ENCODE peak calls at places on chromosomes 16 and 17, in ten cellular contexts. M is heart right ventricle, U is GM12878, A is AG04450, D is NCI-H345, P is AG08395, L is germinal center, V is NCI-H2171, T is A549, I is NCI-H1417 treated with DMSO at 0.1 percent for 48 hours. F is an unnamed sample.

GRCh38 chr16:89922884-89923639 is at the start of gene TUBB3:
- DNase-seq in M (peak; percentile 58), U (no peak), A (no peak), D (peak; percentile 87), P (peak; percentile 96), L (peak; percentile 93), V (peak; percentile 87), T (peak; percentile 80), I (no peak), F (peak; percentile 77)

GRCh38 chr17:71099003-71099710 is 929.8 kb downstream of the KCNJ2 start:
- DNase-seq in M (no peak), U (no peak), A (no peak), D (no peak), P (no peak), L (no peak), V (no peak), T (no peak), I (no peak), F (no peak)

GRCh38 chr17:77381731-77382130 is 241.0 kb downstream of the SEC14L1 start:
- DNase-seq in M (no peak), U (no peak), A (no peak), D (no peak), P (no peak), L (no peak), V (no peak), T (no peak), I (no peak), F (no peak)

GRCh38 chr16:48158296-48158695 is 2.5 kb upstream of the ABCC12 start:
- DNase-seq in M (no peak), U (peak; percentile 48), A (peak; percentile 15), D (no peak), P (peak; percentile 24), L (no peak), V (no peak), T (peak; percentile 64), I (no peak), F (no peak)

GRCh38 chr16:59543641-59544040 is 809.5 kb upstream of the GOT2 start:
- DNase-seq in M (no peak), U (no peak), A (peak; percentile 30), D (no peak), P (no peak), L (no peak), V (no peak), T (no peak), I (no peak), F (no peak)

GRCh38 chr17:73492125-73492801 is 152.0 kb downstream of the SDK2 start:
- DNase-seq in M (no peak), U (no peak), A (no peak), D (no peak), P (no peak), L (no peak), V (no peak), T (no peak), I (no peak), F (no peak)

GRCh38 chr17:43220511-43221125 is 7.8 kb downstream of the CCDC200 start:
- DNase-seq in M (no peak), U (no peak), A (no peak), D (no peak), P (no peak), L (no peak), V (no peak), T (no peak), I (no peak), F (no peak)

GRCh38 chr16:76162046-76162445 is 115.2 kb upstream of the CNTNAP4 start:
- DNase-seq in M (no peak), U (no peak), A (no peak), D (no peak), P (no peak), L (no peak), V (no peak), T (no peak), I (no peak), F (no peak)

GRCh38 chr16:68369697-68370096 is 58.9 kb downstream of the PRMT7 start:
- DNase-seq in M (no peak), U (peak; percentile 75), A (no peak), D (no peak), P (no peak), L (no peak), V (no peak), T (no peak), I (no peak), F (no peak)

GRCh38 chr17:78672880-78673371 is 95.7 kb upstream of the DNAH17 start:
- DNase-seq in M (no peak), U (no peak), A (no peak), D (no peak), P (peak; percentile 14), L (no peak), V (no peak), T (peak; percentile 29), I (no peak), F (no peak)

GRCh38 chr17:74840989-74841666 is 18.6 kb downstream of the GRIN2C start:
- DNase-seq in M (peak; percentile 78), U (no peak), A (no peak), D (no peak), P (peak; percentile 74), L (no peak), V (no peak), T (no peak), I (no peak), F (peak; percentile 86)

GRCh38 chr16:85696761-85697160 is 8.0 kb upstream of the GINS2 start:
- DNase-seq in M (no peak), U (no peak), A (no peak), D (no peak), P (no peak), L (no peak), V (peak; percentile 75), T (no peak), I (no peak), F (no peak)

GRCh38 chr16:30830072-30830417 is 43.0 kb upstream of the ZNF629 start:
- DNase-seq in M (no peak), U (no peak), A (no peak), D (no peak), P (no peak), L (no peak), V (no peak), T (no peak), I (no peak), F (no peak)

GRCh38 chr17:30477758-30478115 is 529 bp downstream of the GOSR1 start:
- DNase-seq in M (no peak), U (no peak), A (no peak), D (peak; percentile 16), P (peak; percentile 32), L (no peak), V (no peak), T (peak; percentile 22), I (no peak), F (no peak)

GRCh38 chr16:4693956-4694663 is 748 bp downstream of the NUDT16L1 start:
- DNase-seq in M (no peak), U (no peak), A (peak; percentile 8), D (peak; percentile 36), P (peak; percentile 68), L (peak; percentile 79), V (no peak), T (no peak), I (no peak), F (no peak)

GRCh38 chr17:60422162-60422665 is at the start of gene CHCT1:
- DNase-seq in M (no peak), U (no peak), A (no peak), D (no peak), P (no peak), L (no peak), V (no peak), T (no peak), I (no peak), F (peak; percentile 22)